ENCODE peak calls at places on chromosomes 12 and 14, in six cellular contexts. One of them, this sample, is unnamed.

GRCh38 chr12:63163542-63163941 is 12.5 kb upstream of the AVPR1A start:
- DNase-seq in psoas muscle: no peak
- DNase-seq in mucosa of descending colon: no peak
- DNase-seq in left ventricle myocardium inferior: no peak
- DNase-seq in type B pancreatic cell: no peak
- DNase-seq in cardiac muscle cell: no peak
- DNase-seq in this sample: no peak

GRCh38 chr12:119613319-119613936 is 19.9 kb downstream of the TMEM233 start:
- DNase-seq in mucosa of descending colon: no peak
- DNase-seq in left ventricle myocardium inferior: no peak
- DNase-seq in type B pancreatic cell: no peak
- DNase-seq in psoas muscle: no peak
- DNase-seq in cardiac muscle cell: no peak
- DNase-seq in this sample: no peak

GRCh38 chr12:3491938-3492867 is 1.2 kb downstream of the PRMT8 start:
- DNase-seq in psoas muscle: peak; percentile 76
- DNase-seq in cardiac muscle cell: peak; percentile 93
- DNase-seq in type B pancreatic cell: peak; percentile 81
- DNase-seq in mucosa of descending colon: peak; percentile 55
- DNase-seq in left ventricle myocardium inferior: peak; percentile 40
- DNase-seq in this sample: peak; percentile 47

GRCh38 chr14:80948291-80948690 is 6.8 kb upstream of the CEP128 start:
- DNase-seq in left ventricle myocardium inferior: no peak
- DNase-seq in type B pancreatic cell: no peak
- DNase-seq in cardiac muscle cell: no peak
- DNase-seq in mucosa of descending colon: no peak
- DNase-seq in psoas muscle: no peak
- DNase-seq in this sample: no peak

GRCh38 chr12:121228919-121229650 is 19.2 kb downstream of the P2RX4 start:
- DNase-seq in type B pancreatic cell: no peak
- DNase-seq in psoas muscle: peak; percentile 20
- DNase-seq in mucosa of descending colon: peak; percentile 30
- DNase-seq in cardiac muscle cell: no peak
- DNase-seq in left ventricle myocardium inferior: no peak
- DNase-seq in this sample: no peak

GRCh38 chr12:3158851-3159465 is 81.8 kb downstream of the TSPAN9 start:
- DNase-seq in psoas muscle: peak; percentile 38
- DNase-seq in type B pancreatic cell: no peak
- DNase-seq in mucosa of descending colon: no peak
- DNase-seq in cardiac muscle cell: no peak
- DNase-seq in left ventricle myocardium inferior: no peak
- DNase-seq in this sample: no peak

GRCh38 chr14:65045691-65046090 is 56.6 kb downstream of the MAX start:
- DNase-seq in type B pancreatic cell: no peak
- DNase-seq in mucosa of descending colon: no peak
- DNase-seq in psoas muscle: no peak
- DNase-seq in left ventricle myocardium inferior: no peak
- DNase-seq in cardiac muscle cell: no peak
- DNase-seq in this sample: no peak

GRCh38 chr14:101595887-101596721 is 34.8 kb downstream of the DIO3 start:
- DNase-seq in type B pancreatic cell: no peak
- DNase-seq in cardiac muscle cell: no peak
- DNase-seq in mucosa of descending colon: no peak
- DNase-seq in left ventricle myocardium inferior: peak; percentile 8
- DNase-seq in psoas muscle: no peak
- DNase-seq in this sample: peak; percentile 50

GRCh38 chr12:76018111-76018510 is 13.5 kb downstream of the PHLDA1 start:
- DNase-seq in type B pancreatic cell: no peak
- DNase-seq in left ventricle myocardium inferior: peak; percentile 49
- DNase-seq in cardiac muscle cell: peak; percentile 93
- DNase-seq in psoas muscle: no peak
- DNase-seq in mucosa of descending colon: no peak
- DNase-seq in this sample: no peak

GRCh38 chr14:29953501-29953900 is 25.9 kb upstream of the PRKD1 start:
- DNase-seq in type B pancreatic cell: no peak
- DNase-seq in mucosa of descending colon: no peak
- DNase-seq in cardiac muscle cell: no peak
- DNase-seq in psoas muscle: no peak
- DNase-seq in left ventricle myocardium inferior: no peak
- DNase-seq in this sample: no peak

GRCh38 chr14:52706286-52706685 is 714 bp upstream of the PSMC6 start:
- DNase-seq in psoas muscle: no peak
- DNase-seq in type B pancreatic cell: no peak
- DNase-seq in mucosa of descending colon: no peak
- DNase-seq in left ventricle myocardium inferior: no peak
- DNase-seq in cardiac muscle cell: no peak
- DNase-seq in this sample: no peak

DNA sequence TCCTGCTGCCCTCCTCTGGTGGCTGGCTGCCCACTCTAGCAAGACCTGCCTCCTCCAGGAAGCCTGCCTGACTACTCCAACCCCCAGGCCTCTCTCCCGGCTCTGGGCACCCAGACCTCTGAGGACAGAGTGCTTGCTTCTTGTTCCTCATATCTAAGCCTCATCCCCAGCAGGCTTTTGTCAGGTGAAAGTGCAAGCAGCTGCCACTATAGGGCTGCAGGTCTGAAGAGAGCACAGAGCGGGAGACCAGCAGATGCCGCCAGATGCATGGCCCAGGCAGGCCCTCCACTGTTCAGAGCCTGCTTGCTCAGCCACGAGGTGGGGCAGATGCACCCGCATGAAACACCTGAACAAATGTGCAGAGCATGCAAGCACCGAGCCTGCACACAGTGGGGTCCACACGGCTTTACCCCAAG is 73.0 kb downstream of the SERPINA3 start:
- DNase-seq in left ventricle myocardium inferior: no peak
- DNase-seq in mucosa of descending colon: no peak
- DNase-seq in cardiac muscle cell: no peak
- DNase-seq in type B pancreatic cell: no peak
- DNase-seq in psoas muscle: no peak
- DNase-seq in this sample: peak; percentile 49
- TF ChIP-seq CTCF in left ventricle myocardium inferior: no peak
- TF ChIP-seq CTCF in mucosa of descending colon: no peak
- TF ChIP-seq CTCF in cardiac muscle cell: no peak
- TF ChIP-seq CTCF in type B pancreatic cell: no peak
- TF ChIP-seq CTCF in psoas muscle: no peak
- TF ChIP-seq CTCF in this sample: no peak

DNA sequence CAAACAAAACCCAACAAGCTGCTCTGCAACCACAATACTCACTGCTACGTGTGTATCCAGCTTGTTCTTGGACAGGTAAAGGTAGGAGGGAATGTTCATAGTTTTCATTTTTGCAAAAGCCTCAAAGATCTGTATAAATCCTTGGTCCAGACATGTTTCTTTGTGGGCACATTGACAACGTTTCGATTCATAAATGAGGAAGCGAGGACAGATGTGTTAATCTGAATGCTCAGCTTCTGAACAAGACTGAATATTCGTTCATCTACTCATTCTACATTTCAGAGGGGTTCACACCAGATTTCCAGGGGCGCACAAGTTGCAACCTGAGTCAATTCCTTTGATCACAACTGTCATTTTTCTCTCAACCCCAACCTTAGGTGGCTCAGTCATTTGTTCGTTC is 134.4 kb downstream of the LLPH start:
- DNase-seq in left ventricle myocardium inferior: no peak
- DNase-seq in type B pancreatic cell: no peak
- DNase-seq in cardiac muscle cell: no peak
- DNase-seq in mucosa of descending colon: no peak
- DNase-seq in psoas muscle: no peak
- DNase-seq in this sample: no peak
- TF ChIP-seq CTCF in left ventricle myocardium inferior: no peak
- TF ChIP-seq CTCF in type B pancreatic cell: no peak
- TF ChIP-seq CTCF in cardiac muscle cell: no peak
- TF ChIP-seq CTCF in mucosa of descending colon: no peak
- TF ChIP-seq CTCF in psoas muscle: no peak
- TF ChIP-seq CTCF in this sample: no peak

GRCh38 chr14:68363401-68363800 is 429.5 kb downstream of the ZFP36L1 start:
- DNase-seq in cardiac muscle cell: peak; percentile 24
- DNase-seq in mucosa of descending colon: no peak
- DNase-seq in left ventricle myocardium inferior: no peak
- DNase-seq in type B pancreatic cell: no peak
- DNase-seq in psoas muscle: no peak
- DNase-seq in this sample: no peak
- TF ChIP-seq CTCF in cardiac muscle cell: no peak
- TF ChIP-seq CTCF in mucosa of descending colon: no peak
- TF ChIP-seq CTCF in left ventricle myocardium inferior: no peak
- TF ChIP-seq CTCF in type B pancreatic cell: peak; percentile 70
- TF ChIP-seq CTCF in psoas muscle: no peak
- TF ChIP-seq CTCF in this sample: no peak

GRCh38 chr12:113347-113746 is 46.8 kb downstream of the IQSEC3 start:
- DNase-seq in cardiac muscle cell: no peak
- DNase-seq in left ventricle myocardium inferior: no peak
- DNase-seq in psoas muscle: no peak
- DNase-seq in type B pancreatic cell: no peak
- DNase-seq in mucosa of descending colon: no peak
- DNase-seq in this sample: no peak
- TF ChIP-seq CTCF in cardiac muscle cell: no peak
- TF ChIP-seq CTCF in left ventricle myocardium inferior: no peak
- TF ChIP-seq CTCF in psoas muscle: no peak
- TF ChIP-seq CTCF in type B pancreatic cell: no peak
- TF ChIP-seq CTCF in mucosa of descending colon: no peak
- TF ChIP-seq CTCF in this sample: no peak

DNA sequence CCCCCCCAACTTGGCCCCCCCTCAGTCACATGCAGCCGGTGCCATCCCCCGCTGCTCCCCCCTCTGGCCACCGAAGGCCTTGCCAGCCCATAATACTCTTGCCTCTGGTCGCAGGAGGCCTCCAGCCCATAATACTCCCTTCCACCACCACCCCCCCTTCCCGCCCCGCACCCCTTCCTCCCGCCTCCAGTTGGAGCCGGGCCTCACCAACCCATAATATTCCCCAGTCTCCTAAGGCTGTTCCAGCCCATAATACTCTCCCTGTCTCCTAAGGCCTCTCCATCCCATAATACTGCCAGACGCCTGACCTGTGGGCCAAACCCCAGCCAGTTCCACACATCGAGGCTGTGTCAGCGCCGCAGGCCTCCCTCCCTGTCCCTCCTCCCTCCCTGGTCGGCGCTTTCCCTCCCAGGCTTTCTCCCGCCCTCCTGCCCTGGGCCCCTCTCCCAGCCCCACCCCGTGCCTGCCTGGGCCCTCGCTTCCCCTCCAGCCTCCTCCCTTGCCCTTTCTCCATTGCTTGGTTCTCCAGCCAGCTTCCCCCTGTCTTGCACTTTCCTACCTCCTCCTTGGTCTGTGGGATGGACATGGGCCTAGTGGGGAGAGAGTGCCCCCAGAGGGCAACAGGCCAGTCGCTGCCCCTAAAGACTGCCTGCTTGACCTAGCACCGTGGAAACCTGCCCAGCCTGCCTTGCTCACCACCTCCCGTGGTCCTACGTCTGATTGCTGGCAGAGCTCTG is 6.8 kb upstream of the CHD4 start:
- DNase-seq in left ventricle myocardium inferior: peak; percentile 89
- DNase-seq in cardiac muscle cell: peak; percentile 96
- DNase-seq in type B pancreatic cell: peak; percentile 93
- DNase-seq in psoas muscle: peak; percentile 95
- DNase-seq in mucosa of descending colon: peak; percentile 91
- DNase-seq in this sample: peak; percentile 97
- TF ChIP-seq CTCF in left ventricle myocardium inferior: no peak
- TF ChIP-seq CTCF in cardiac muscle cell: peak; percentile 13
- TF ChIP-seq CTCF in type B pancreatic cell: peak; percentile 43
- TF ChIP-seq CTCF in psoas muscle: peak; percentile 7
- TF ChIP-seq CTCF in mucosa of descending colon: no peak
- TF ChIP-seq CTCF in this sample: no peak

DNA sequence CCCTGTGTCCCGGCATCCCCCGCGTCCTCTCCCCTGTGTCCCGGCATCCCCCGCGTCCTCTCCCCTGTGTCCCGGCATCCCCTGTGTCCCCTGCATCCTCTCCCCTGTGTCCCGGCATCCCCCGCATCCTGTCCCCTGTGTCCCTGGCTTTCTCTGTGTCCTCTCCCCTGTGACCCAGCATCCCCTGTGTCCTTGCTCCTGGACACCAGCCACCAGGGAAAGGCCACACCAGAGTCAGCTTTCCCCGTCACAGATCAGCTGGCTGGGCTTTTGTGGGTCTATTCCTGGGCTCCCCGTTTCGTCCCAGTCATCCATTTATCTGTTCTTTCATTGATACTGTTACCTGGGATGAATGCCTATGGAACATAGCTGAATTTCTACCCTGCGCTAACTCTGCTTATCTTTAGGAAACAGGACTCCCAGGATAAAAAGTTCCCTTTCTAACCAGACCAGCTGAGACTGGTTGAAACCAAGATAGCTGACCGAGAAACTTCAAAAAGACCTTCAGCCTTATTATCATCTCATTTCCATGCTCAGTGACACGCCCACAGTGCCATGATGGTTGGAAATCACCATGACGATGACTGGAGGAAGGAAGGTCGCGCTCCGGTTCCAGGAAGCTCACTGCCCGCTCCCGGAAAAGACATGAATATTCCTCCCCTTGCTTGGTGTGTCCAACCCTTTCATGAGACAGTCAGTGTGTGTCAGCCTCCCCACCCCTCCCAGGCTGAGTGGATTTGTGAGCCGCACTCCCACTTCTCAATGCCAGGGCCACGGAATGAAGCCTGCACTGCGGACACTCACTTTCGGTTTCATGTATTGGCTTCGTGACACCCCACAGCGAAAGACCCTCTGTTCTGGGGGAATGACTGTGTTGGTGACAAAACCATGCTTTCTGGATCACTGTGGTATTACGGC is 276.4 kb upstream of the SFSWAP start:
- DNase-seq in psoas muscle: no peak
- DNase-seq in type B pancreatic cell: peak; percentile 58
- DNase-seq in left ventricle myocardium inferior: no peak
- DNase-seq in cardiac muscle cell: no peak
- DNase-seq in mucosa of descending colon: no peak
- DNase-seq in this sample: no peak
- TF ChIP-seq CTCF in psoas muscle: no peak
- TF ChIP-seq CTCF in type B pancreatic cell: no peak
- TF ChIP-seq CTCF in left ventricle myocardium inferior: no peak
- TF ChIP-seq CTCF in cardiac muscle cell: no peak
- TF ChIP-seq CTCF in mucosa of descending colon: no peak
- TF ChIP-seq CTCF in this sample: no peak

GRCh38 chr14:89336338-89336737 is 80.7 kb downstream of the FOXN3 start:
- DNase-seq in left ventricle myocardium inferior: no peak
- DNase-seq in mucosa of descending colon: no peak
- DNase-seq in psoas muscle: no peak
- DNase-seq in cardiac muscle cell: no peak
- DNase-seq in type B pancreatic cell: no peak
- DNase-seq in this sample: no peak
- TF ChIP-seq CTCF in left ventricle myocardium inferior: peak; percentile 10
- TF ChIP-seq CTCF in mucosa of descending colon: no peak
- TF ChIP-seq CTCF in psoas muscle: peak; percentile 24
- TF ChIP-seq CTCF in cardiac muscle cell: no peak
- TF ChIP-seq CTCF in type B pancreatic cell: peak; percentile 30
- TF ChIP-seq CTCF in this sample: no peak

This sample was measured in coronary artery.